ENCODE peak calls at places on chromosomes 11 and 22, in nine cellular contexts. R, Q, O, G, T, M, N, A and F are unnamed samples.

GRCh38 chr11:69908511-69909220 is 89.5 kb upstream of the FGF3 start:
- DNase-seq in N (no peak), R (peak; percentile 49), O (no peak), A (no peak), T (no peak), M (no peak), G (no peak), Q (no peak), F (no peak)

GRCh38 chr22:32764330-32765116 is 37.0 kb upstream of the TIMP3 start:
- DNase-seq in R (peak; percentile 72), N (no peak), G (no peak), M (peak; percentile 67), Q (no peak), T (peak; percentile 60), O (no peak), A (peak; percentile 50), F (no peak)

GRCh38 chr22:38193580-38193979 is 8.2 kb upstream of the MAFF start:
- DNase-seq in G (peak; percentile 45), M (no peak), R (no peak), A (no peak), N (no peak), Q (no peak), O (no peak), T (no peak), F (no peak)

GRCh38 chr22:37544955-37545702 is 15.2 kb upstream of the CDC42EP1 start:
- DNase-seq in N (peak; percentile 89), R (peak; percentile 80), G (peak; percentile 90), O (peak; percentile 88), A (peak; percentile 86), Q (peak; percentile 77), M (peak; percentile 58), T (peak; percentile 65), F (peak; percentile 91)

GRCh38 chr22:17131686-17132085 is 10.5 kb upstream of the TMEM121B start:
- DNase-seq in A (no peak), T (no peak), O (no peak), Q (no peak), M (no peak), R (peak; percentile 51), N (no peak), G (no peak), F (no peak)

GRCh38 chr11:113546757-113547507 is 71.7 kb upstream of the DRD2 start:
- DNase-seq in A (no peak), M (peak; percentile 83), R (no peak), T (no peak), O (no peak), Q (no peak), G (no peak), N (no peak), F (peak; percentile 59)

GRCh38 chr11:66909181-66909580 is 49.0 kb downstream of the PC start:
- DNase-seq in R (no peak), A (no peak), N (no peak), M (no peak), T (no peak), Q (no peak), G (no peak), O (no peak), F (no peak)

GRCh38 chr11:68039526-68040086 is 781 bp downstream of the TCIRG1 start:
- DNase-seq in N (no peak), R (no peak), M (no peak), Q (peak; percentile 57), O (peak; percentile 52), G (no peak), T (peak; percentile 24), A (no peak), F (no peak)

GRCh38 chr11:112882494-112883381 is 78.5 kb upstream of the NCAM1 start:
- DNase-seq in T (no peak), A (peak; percentile 62), O (no peak), G (peak; percentile 61), M (no peak), N (no peak), Q (no peak), R (no peak), F (no peak)

GRCh38 chr11:122666743-122667142 is 11.2 kb downstream of the UBASH3B start:
- DNase-seq in Q (no peak), O (no peak), A (no peak), R (no peak), G (no peak), T (no peak), M (no peak), N (no peak), F (no peak)

GRCh38 chr11:71451596-71452353 is 1.2 kb upstream of the NADSYN1 start:
- DNase-seq in G (no peak), O (peak; percentile 49), Q (no peak), T (no peak), R (no peak), A (peak; percentile 30), M (no peak), N (peak; percentile 43), F (no peak)

GRCh38 chr22:44869196-44869595 is 116.8 kb downstream of the ARHGAP8 start:
- DNase-seq in G (no peak), O (no peak), R (peak; percentile 10), A (no peak), M (no peak), T (no peak), N (no peak), Q (no peak), F (no peak)

GRCh38 chr11:15118431-15118830 is 3.7 kb downstream of the INSC start:
- DNase-seq in N (no peak), T (no peak), M (no peak), Q (no peak), R (no peak), A (no peak), O (no peak), G (no peak), F (no peak)

GRCh38 chr22:24338701-24339451 is 68.2 kb downstream of the SPECC1L start:
- DNase-seq in R (no peak), T (peak; percentile 27), M (peak; percentile 77), O (no peak), G (no peak), A (peak; percentile 19), Q (no peak), N (no peak), F (no peak)

GRCh38 chr11:114154271-114155047 is 94.9 kb downstream of the ZBTB16 start:
- DNase-seq in T (peak; percentile 48), Q (no peak), M (no peak), O (no peak), G (no peak), A (no peak), R (no peak), N (no peak), F (no peak)

DNA sequence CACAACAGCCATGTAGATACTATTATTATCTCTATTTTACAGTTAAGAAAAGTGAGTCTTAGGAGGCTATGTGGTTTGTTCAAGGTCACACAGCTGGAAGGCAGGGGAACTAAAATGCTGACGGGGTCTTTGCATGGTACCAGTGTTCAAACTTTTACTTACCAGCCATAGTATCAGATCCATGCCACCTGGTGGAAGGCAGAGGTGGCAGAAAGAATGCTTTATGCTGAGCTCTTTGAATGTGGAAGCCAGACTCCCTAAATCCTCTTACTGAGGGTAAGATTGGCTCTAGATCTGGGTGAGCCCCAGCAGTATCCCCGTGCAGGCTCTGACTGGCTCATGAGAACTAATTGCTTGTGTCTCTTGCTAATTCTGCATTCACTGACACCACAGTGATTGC is 54.3 kb upstream of the NAV2 start:
- DNase-seq in N (no peak), A (no peak), M (no peak), O (no peak), R (no peak), T (no peak), Q (no peak), G (no peak), F (no peak)
- TF ChIP-seq CTCF in N (no peak), A (no peak), M (peak; percentile 24), O (no peak), R (no peak), T (no peak), Q (no peak), G (no peak), F (peak; percentile 29)

GRCh38 chr22:36455571-36456458 is 25.6 kb downstream of the TXN2 start:
- DNase-seq in O (peak; percentile 57), A (peak; percentile 27), T (no peak), R (no peak), G (peak; percentile 76), N (no peak), Q (no peak), M (no peak), F (no peak)

GRCh38 chr22:36456459-36456835 is 25.0 kb downstream of the TXN2 start:
- DNase-seq in A (peak; percentile 2), Q (no peak), G (no peak), R (no peak), T (no peak), M (no peak), N (no peak), O (no peak), F (no peak)

GRCh38 chr22:36453266-36453607 is 28.2 kb downstream of the TXN2 start:
- DNase-seq in O (no peak), T (no peak), M (no peak), R (no peak), N (no peak), A (no peak), Q (peak; percentile 45), G (no peak), F (no peak)

GRCh38 chr22:36453855-36454378 is 27.5 kb downstream of the TXN2 start:
- DNase-seq in G (no peak), M (no peak), A (no peak), N (no peak), Q (no peak), R (no peak), T (no peak), O (peak; percentile 37), F (no peak)

DNA sequence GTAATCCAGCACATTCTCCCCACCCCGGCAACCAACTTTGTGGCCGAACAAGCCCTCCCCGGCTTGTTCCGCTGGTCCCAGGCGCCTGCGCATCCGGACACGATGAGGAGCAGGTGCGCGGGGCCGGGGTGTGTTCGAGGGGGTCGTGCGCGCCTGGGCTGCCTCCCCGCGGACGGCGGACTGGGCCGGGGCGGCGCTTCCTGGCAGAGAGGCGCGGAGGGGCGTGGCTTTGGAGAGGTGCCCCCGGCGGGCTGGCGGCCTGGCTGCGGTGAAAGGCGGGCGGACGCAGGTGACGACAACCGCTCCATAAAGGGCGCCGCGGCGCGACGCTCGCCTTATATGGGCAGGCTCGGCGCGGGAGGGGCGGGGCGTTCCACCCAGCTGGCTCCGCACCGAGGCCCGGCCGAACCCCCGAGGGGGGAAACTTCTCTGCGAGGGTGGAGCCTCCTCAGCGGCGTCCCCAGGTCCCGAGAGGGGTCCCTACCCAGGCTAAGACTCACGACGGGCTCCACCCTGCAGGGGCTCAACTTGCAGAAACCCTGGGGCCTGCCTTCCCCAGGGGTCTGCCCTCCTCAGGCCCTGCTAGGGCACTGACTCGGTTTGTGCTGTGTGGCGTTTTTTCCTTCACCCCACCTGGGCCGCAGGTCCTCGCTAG is 26.4 kb downstream of the TXN2 start:
- DNase-seq in T (peak; percentile 90), G (peak; percentile 97), O (peak; percentile 92), Q (peak; percentile 92), R (peak; percentile 97), A (peak; percentile 98), N (peak; percentile 97), M (peak; percentile 94), F (peak; percentile 90)
- TF ChIP-seq CTCF in T (no peak), G (no peak), O (no peak), Q (no peak), R (no peak), A (peak; percentile 5), N (no peak), M (peak; percentile 1), F (no peak)

GRCh38 chr11:126680109-126680508 is 320.5 kb downstream of the KIRREL3 start:
- DNase-seq in M (no peak), Q (no peak), G (no peak), T (no peak), A (no peak), N (no peak), R (no peak), O (no peak), F (no peak)
- TF ChIP-seq CTCF in M (no peak), Q (no peak), G (no peak), T (no peak), A (no peak), N (no peak), R (no peak), O (no peak), F (no peak)

GRCh38 chr22:26380072-26380471 is 49.0 kb upstream of the ASPHD2 start:
- DNase-seq in R (no peak), M (no peak), G (no peak), T (no peak), A (no peak), N (no peak), O (no peak), Q (no peak), F (no peak)
- TF ChIP-seq CTCF in R (no peak), M (no peak), G (no peak), T (no peak), A (no peak), N (no peak), O (no peak), Q (no peak), F (no peak)